ENCODE peak calls at places on chromosomes 7 and 10, in seven cellular contexts. A, W, X, M, J, R and G are unnamed samples.
A peak's percentile ranks its signal among the peaks of the same experiment; 100 is the strongest.

GRCh38 chr10:90621577-90621976 is 236.3 kb downstream of the HTR7 start:
- DNase-seq in X (no peak), J (no peak), R (no peak), M (peak; percentile 83), A (peak; percentile 2), W (no peak), G (no peak)

GRCh38 chr10:15158972-15159371 is 9.5 kb downstream of the NMT2 start:
- DNase-seq in W (no peak), A (no peak), J (no peak), X (no peak), M (no peak), R (no peak), G (no peak)

GRCh38 chr10:103757531-103758293 is 97.7 kb downstream of the SH3PXD2A start:
- DNase-seq in M (peak; percentile 78), W (no peak), J (peak; percentile 75), X (no peak), A (no peak), R (no peak), G (peak; percentile 80)

GRCh38 chr10:51074238-51075028 is at the start of gene PRKG1:
- DNase-seq in J (peak; percentile 84), X (no peak), R (peak; percentile 82), M (peak; percentile 94), A (peak; percentile 64), W (peak; percentile 75), G (peak; percentile 92)

GRCh38 chr7:19069842-19070241 is 47.6 kb downstream of the TWIST1 start:
- DNase-seq in J (no peak), R (no peak), W (no peak), M (peak; percentile 61), A (no peak), X (no peak), G (no peak)

GRCh38 chr10:103982639-103983038 is 15.7 kb downstream of the SLK start:
- DNase-seq in A (no peak), X (no peak), M (peak; percentile 86), J (no peak), R (peak; percentile 32), W (no peak), G (no peak)

GRCh38 chr10:103104721-103105120 is 88.4 kb downstream of the NT5C2 start:
- DNase-seq in X (no peak), M (no peak), J (no peak), R (no peak), W (no peak), A (no peak), G (no peak)

GRCh38 chr7:135320277-135320676 is 86.6 kb downstream of the STRA8 start:
- DNase-seq in W (peak; percentile 79), J (peak; percentile 81), X (no peak), M (no peak), A (no peak), R (peak; percentile 90), G (peak; percentile 82)

GRCh38 chr10:96626795-96627194 is 40.0 kb upstream of the TM9SF3 start:
- DNase-seq in W (no peak), X (peak; percentile 52), J (no peak), R (no peak), A (no peak), M (peak; percentile 79), G (no peak)

GRCh38 chr10:125739994-125740679 is 20.6 kb downstream of the EDRF1 start:
- DNase-seq in X (no peak), W (no peak), J (no peak), M (no peak), R (no peak), A (no peak), G (no peak)

GRCh38 chr10:125747417-125747816 is 27.9 kb downstream of the EDRF1 start:
- DNase-seq in R (no peak), J (no peak), A (no peak), M (no peak), X (no peak), W (no peak), G (no peak)

DNA sequence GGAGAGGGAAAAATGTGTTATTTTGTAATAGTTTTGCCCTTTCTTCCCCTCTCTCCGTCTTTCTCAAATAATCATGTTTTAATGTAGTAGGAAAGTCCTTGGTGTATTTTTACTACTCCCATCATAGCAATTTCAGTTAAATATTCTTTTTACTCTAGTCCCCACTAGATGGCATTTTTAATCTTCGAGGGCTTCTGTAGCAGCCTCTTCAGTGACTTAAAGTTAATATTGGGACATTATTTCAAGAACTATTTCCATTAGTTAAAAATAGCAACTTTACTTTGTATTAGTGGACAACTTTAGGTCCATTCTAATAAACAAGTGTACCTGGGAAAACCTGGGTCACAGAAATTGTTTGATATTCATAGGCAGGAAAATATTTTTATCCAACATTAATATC is 23.0 kb downstream of the EDRF1 start:
- DNase-seq in W (no peak), R (no peak), X (peak; percentile 62), M (no peak), J (no peak), A (no peak), G (no peak)
- H3K36me3 ChIP-seq in W (peaks cover 3% of the 10 kb centered on the region), R (peaks cover 95% of the 10 kb centered on the region), X (peaks cover 68% of the 10 kb centered on the region), M (peaks cover 96% of the 10 kb centered on the region), J (peaks cover 19% of the 10 kb centered on the region), A (peaks cover 92% of the 10 kb centered on the region), G (peaks cover 47% of the 10 kb centered on the region)

GRCh38 chr10:3760083-3760482 is 24.9 kb downstream of the KLF6 start:
- DNase-seq in W (no peak), M (peak; percentile 23), A (no peak), R (no peak), X (no peak), J (no peak), G (no peak)

GRCh38 chr10:3761916-3762708 is 22.9 kb downstream of the KLF6 start:
- DNase-seq in J (no peak), R (no peak), W (no peak), A (peak; percentile 74), M (peak; percentile 80), X (no peak), G (no peak)

GRCh38 chr10:3763035-3763456 is 22.0 kb downstream of the KLF6 start:
- DNase-seq in M (peak; percentile 40), W (no peak), X (no peak), J (no peak), R (no peak), A (no peak), G (no peak)

GRCh38 chr10:3759397-3759796 is 25.6 kb downstream of the KLF6 start:
- DNase-seq in W (no peak), M (no peak), R (no peak), J (no peak), A (no peak), X (no peak), G (no peak)

DNA sequence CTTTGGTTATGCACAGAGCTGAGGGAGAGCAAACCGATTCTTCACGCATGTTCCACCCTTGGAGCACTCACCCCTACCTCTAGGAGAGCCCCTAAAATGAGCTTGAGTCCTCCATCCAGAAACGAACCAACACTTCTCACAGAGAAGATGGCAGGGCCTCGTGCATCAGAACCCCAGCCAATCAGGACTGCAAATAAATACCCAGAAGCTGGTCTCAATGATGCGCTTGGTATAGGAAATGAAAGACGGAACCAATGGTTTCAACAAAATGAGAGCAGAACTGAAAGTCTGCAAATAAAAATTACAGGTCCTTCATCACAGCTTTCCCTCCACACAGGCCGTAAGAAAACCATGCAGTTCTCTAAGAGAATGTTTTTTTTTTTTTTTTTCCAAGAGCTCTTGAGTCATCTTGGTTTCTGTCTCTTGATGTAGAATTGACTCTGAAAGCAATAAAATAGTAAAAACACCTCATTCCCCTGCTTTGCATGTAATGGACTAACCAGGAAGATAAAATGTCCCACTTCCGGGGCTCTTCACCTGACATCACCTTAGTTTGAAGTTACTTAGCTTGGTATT is 23.8 kb downstream of the KLF6 start:
- DNase-seq in W (no peak), J (no peak), A (no peak), R (no peak), M (peak; percentile 27), X (peak; percentile 61), G (no peak)
- H3K4me1 ChIP-seq in W (no peaks in the 10 kb centered on the region), J (no peaks in the 10 kb centered on the region), A (peaks cover 2% of the 10 kb centered on the region), R (peaks cover 39% of the 10 kb centered on the region), M (peaks cover 3% of the 10 kb centered on the region), X (peaks cover 14% of the 10 kb centered on the region), G (peaks cover 16% of the 10 kb centered on the region)

GRCh38 chr10:5396545-5396944 is 8.1 kb downstream of the TUBAL3 start:
- DNase-seq in A (no peak), R (no peak), W (no peak), X (no peak), J (no peak), M (no peak), G (no peak)
- H3K4me3 ChIP-seq in A (no peak overlapping the region), R (no peak overlapping the region), W (no peak overlapping the region), X (no peak overlapping the region), J (no peak overlapping the region), M (no peak overlapping the region), G (no peak overlapping the region)

GRCh38 chr7:123548406-123548805 is 9.2 kb downstream of the NDUFA5 start:
- DNase-seq in W (no peak), M (no peak), J (no peak), A (no peak), R (no peak), X (peak; percentile 34), G (no peak)

GRCh38 chr7:123553159-123553558 is 4.5 kb downstream of the NDUFA5 start:
- DNase-seq in R (no peak), X (peak; percentile 10), W (no peak), A (no peak), J (no peak), M (no peak), G (no peak)

GRCh38 chr7:123555484-123555883 is 2.1 kb downstream of the NDUFA5 start:
- DNase-seq in A (no peak), J (no peak), W (no peak), R (no peak), M (no peak), X (no peak), G (no peak)

GRCh38 chr7:123557016-123557630 is 495 bp downstream of the NDUFA5 start:
- DNase-seq in W (no peak), J (no peak), R (no peak), M (no peak), A (no peak), X (no peak), G (no peak)

GRCh38 chr7:123552641-123553040 is 5.0 kb downstream of the NDUFA5 start:
- DNase-seq in J (no peak), W (no peak), X (no peak), M (no peak), A (no peak), R (no peak), G (no peak)
- H3K36me3 ChIP-seq in J (peaks cover 2% of the 10 kb centered on the region), W (no peaks in the 10 kb centered on the region), X (peaks cover 38% of the 10 kb centered on the region), M (peaks cover 30% of the 10 kb centered on the region), A (peaks cover 24% of the 10 kb centered on the region), R (peaks cover 44% of the 10 kb centered on the region), G (peaks cover 51% of the 10 kb centered on the region)

DNA sequence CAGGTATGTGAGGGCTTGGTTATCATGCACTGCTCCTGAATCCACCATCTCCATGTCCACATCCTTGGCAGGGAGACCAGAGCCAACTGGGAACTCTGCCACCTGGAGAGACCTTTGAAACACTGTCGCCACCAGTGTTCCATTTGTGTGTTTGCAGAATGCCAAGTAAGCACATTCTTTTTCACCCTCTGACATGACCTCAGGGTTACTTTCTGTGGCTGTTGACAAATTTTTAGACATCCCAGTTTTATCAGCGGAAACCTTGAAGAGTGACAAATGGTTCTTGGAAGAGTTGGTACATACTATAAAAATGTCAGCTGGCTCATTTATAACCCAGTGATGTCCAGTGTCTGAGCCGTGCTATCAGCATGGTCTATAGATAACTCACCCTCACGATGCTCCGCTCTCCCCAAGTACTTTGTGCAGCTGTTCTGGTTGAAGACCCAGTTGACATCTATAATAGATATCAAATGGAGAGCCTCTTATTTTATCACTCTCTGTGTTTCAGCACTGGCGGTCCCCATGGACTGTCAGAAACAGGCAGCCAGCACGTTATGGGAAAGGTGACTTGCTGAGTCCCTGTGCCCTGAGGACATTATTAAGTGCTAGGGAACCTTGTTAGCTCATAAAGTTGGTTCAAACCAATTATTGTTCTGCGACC is 563.1 kb upstream of the GALNT17 start:
- DNase-seq in A (no peak), R (no peak), M (no peak), W (peak; percentile 74), J (peak; percentile 68), X (no peak), G (no peak)
- H3K4me1 ChIP-seq in A (no peaks in the 10 kb centered on the region), R (peaks cover 50% of the 10 kb centered on the region), M (peaks cover 19% of the 10 kb centered on the region), W (peaks cover 23% of the 10 kb centered on the region), J (peaks cover 20% of the 10 kb centered on the region), X (peaks cover 14% of the 10 kb centered on the region), G (no peaks in the 10 kb centered on the region)